ENCODE peak calls at places on chromosomes 7 and 10, in four cellular contexts. I, Q, J and Z are unnamed samples.
A peak's percentile ranks its signal among the peaks of the same experiment; 100 is the strongest.

GRCh38 chr10:8294779-8295178 is 240.3 kb downstream of the GATA3 start:
- DNase-seq in I (no peak), J (no peak), Q (no peak), Z (no peak)

GRCh38 chr7:99102809-99103690 is 40.9 kb downstream of the SMURF1 start:
- DNase-seq in Q (no peak), J (no peak), I (no peak), Z (no peak)

GRCh38 chr7:89094269-89094668 is 298.7 kb upstream of the TEX47 start:
- DNase-seq in Q (no peak), J (no peak), I (no peak), Z (no peak)

GRCh38 chr10:1382711-1383110 is 326.5 kb downstream of the WDR37 start:
- DNase-seq in J (no peak), Q (no peak), I (no peak), Z (no peak)

GRCh38 chr7:90404777-90405176 is 1.5 kb downstream of the CLDN12 start:
- DNase-seq in J (no peak), I (no peak), Q (no peak), Z (no peak)

GRCh38 chr10:132684164-132684891 is 101.6 kb downstream of the NKX6-2 start:
- DNase-seq in I (peak; percentile 30), J (no peak), Q (no peak), Z (no peak)

GRCh38 chr10:100659361-100660098 is 85.9 kb upstream of the PAX2 start:
- DNase-seq in Q (no peak), I (no peak), J (no peak), Z (no peak)

GRCh38 chr10:77383861-77384553 is 253.6 kb downstream of the KCNMA1 start:
- DNase-seq in I (no peak), J (no peak), Q (no peak), Z (no peak)

GRCh38 chr10:48306870-48307531 is 524 bp downstream of the MAPK8 start:
- DNase-seq in J (no peak), Q (peak; percentile 94), I (no peak), Z (peak; percentile 21)

GRCh38 chr10:129772472-129773358 is 191.4 kb downstream of the EBF3 start:
- DNase-seq in J (no peak), Q (no peak), I (no peak), Z (no peak)

GRCh38 chr10:27258838-27259532 is 18.4 kb upstream of the ACBD5 start:
- DNase-seq in Q (no peak), I (no peak), J (no peak), Z (no peak)

GRCh38 chr7:139231513-139232376 is 708 bp downstream of the UBN2 start:
- DNase-seq in I (no peak), J (peak; percentile 3), Q (peak; percentile 82), Z (peak; percentile 58)

GRCh38 chr7:18364403-18364795 is 131.2 kb upstream of the HDAC9 start:
- DNase-seq in J (no peak), I (no peak), Q (no peak), Z (no peak)

GRCh38 chr10:99394256-99394655 is 36.2 kb downstream of the GOT1 start:
- DNase-seq in J (no peak), Q (no peak), I (no peak), Z (no peak)

GRCh38 chr10:44977287-44978212 is 1.1 kb downstream of the DEPP1 start:
- DNase-seq in Q (no peak), I (no peak), J (no peak), Z (no peak)

GRCh38 chr7:66413379-66414114 is 208.4 kb downstream of the TPST1 start:
- DNase-seq in I (no peak), J (peak; percentile 79), Q (peak; percentile 16), Z (no peak)

GRCh38 chr7:19455508-19456132 is 253.2 kb downstream of the POLR1F start:
- DNase-seq in Q (no peak), I (no peak), J (no peak), Z (no peak)

GRCh38 chr10:113475381-113475807 is 77.5 kb upstream of the HABP2 start:
- DNase-seq in Q (no peak), I (no peak), J (no peak), Z (no peak)

GRCh38 chr7:37430644-37431043 is 18.0 kb downstream of the ELMO1 start:
- DNase-seq in I (no peak), Q (no peak), J (no peak), Z (no peak)

GRCh38 chr7:46054290-46054689 is 133.2 kb upstream of the IGFBP3 start:
- DNase-seq in J (no peak), I (no peak), Q (no peak), Z (no peak)

GRCh38 chr10:116421815-116422214 is 5.8 kb upstream of the PNLIPRP3 start:
- DNase-seq in J (no peak), I (no peak), Q (no peak), Z (no peak)

GRCh38 chr7:125061776-125062397 is 132.3 kb upstream of the POT1 start:
- DNase-seq in J (no peak), I (no peak), Q (no peak), Z (no peak)

GRCh38 chr7:45028138-45028919 is 28.3 kb downstream of the CCM2 start:
- DNase-seq in J (no peak), Q (no peak), I (no peak), Z (no peak)

GRCh38 chr10:13792011-13792410 is 205.2 kb downstream of the PRPF18 start:
- DNase-seq in I (no peak), J (no peak), Q (no peak), Z (no peak)

GRCh38 chr10:14225374-14225773 is 105.3 kb downstream of the FRMD4A start:
- DNase-seq in I (no peak), J (no peak), Q (no peak), Z (no peak)

GRCh38 chr7:17248527-17248926 is 49.9 kb upstream of the AHR start:
- DNase-seq in I (no peak), J (no peak), Q (no peak), Z (no peak)

GRCh38 chr10:1156921-1157614 is 100.9 kb downstream of the WDR37 start:
- DNase-seq in Q (no peak), J (no peak), I (no peak), Z (no peak)

GRCh38 chr10:110429301-110429700 is 68.4 kb upstream of the DUSP5 start:
- DNase-seq in I (no peak), Q (no peak), J (no peak), Z (no peak)

DNA sequence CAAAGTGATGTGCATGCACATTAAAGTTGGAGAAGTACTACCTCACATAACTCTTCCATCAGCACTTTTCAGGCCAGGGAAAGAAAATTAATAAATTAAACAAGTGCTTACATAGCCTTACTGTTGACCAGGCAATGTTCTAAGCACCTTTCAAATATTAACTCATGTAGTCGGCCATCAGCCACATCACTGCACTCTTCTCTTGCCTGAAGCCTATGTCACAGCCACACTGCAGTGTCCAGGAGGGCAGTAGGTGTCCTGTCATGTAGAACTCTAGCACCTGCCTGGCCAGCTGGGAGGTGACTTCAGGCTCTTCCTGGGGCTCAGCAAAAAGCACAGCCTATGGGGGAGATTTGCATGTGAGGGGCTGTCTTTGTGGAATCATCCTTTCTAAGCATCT is 71.5 kb downstream of the CDK1 start:
- DNase-seq in J (no peak), Q (no peak), I (no peak), Z (no peak)
- TF ChIP-seq BRCA1 in J (no peak), Q (no peak), I (no peak), Z (no peak)

GRCh38 chr10:80154626-80154977 is 22.1 kb downstream of the PLAC9 start:
- DNase-seq in Q (no peak), I (no peak), J (no peak), Z (no peak)

GRCh38 chr10:80157561-80157960 is 25.0 kb downstream of the PLAC9 start:
- DNase-seq in Q (no peak), J (no peak), I (no peak), Z (no peak)

GRCh38 chr10:80154978-80155695 is 22.6 kb downstream of the PLAC9 start:
- DNase-seq in I (no peak), J (no peak), Q (no peak), Z (no peak)

GRCh38 chr10:80156216-80156615 is 23.7 kb downstream of the PLAC9 start:
- DNase-seq in J (no peak), Q (no peak), I (no peak), Z (no peak)

GRCh38 chr10:80155696-80156215 is 23.2 kb downstream of the PLAC9 start:
- DNase-seq in Q (no peak), I (no peak), J (no peak), Z (no peak)
- TF ChIP-seq BRCA1 in Q (no peak), I (no peak), J (no peak), Z (no peak)

GRCh38 chr7:30846378-30846777 is 65.3 kb upstream of the AQP1 start:
- DNase-seq in J (no peak), I (no peak), Q (no peak), Z (no peak)
- TF ChIP-seq BRCA1 in J (no peak), I (no peak), Q (no peak), Z (no peak)

DNA sequence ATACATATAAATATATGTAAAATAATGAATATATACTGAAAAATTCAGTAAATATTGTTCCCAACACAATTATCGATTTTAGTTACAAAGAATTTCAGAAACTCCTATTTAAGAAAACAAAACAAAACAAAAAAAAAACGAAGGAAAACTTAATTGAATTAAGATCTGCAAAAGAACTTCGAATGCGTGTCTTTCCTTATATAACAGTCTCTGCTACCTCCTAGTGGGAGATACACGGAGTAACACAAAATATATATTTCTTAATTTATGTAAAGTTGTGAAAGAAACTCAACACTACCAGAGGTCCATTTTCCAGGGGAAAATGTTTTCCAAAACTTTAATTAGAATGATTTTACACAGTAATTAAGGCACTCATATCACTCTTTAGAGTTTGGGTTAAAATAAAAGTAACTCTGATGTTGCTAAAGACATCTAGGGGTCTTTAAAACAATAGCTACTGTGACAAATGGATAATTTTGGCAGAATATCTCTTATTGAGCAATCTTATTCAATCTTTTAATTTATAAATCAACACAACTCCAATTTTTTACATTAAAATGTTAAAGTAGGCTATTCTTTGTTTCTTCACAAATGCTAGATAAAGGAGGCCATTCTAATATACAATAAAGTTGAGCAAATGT is 41.6 kb downstream of the NEBL start:
- DNase-seq in Q (peak; percentile 12), J (no peak), I (no peak), Z (peak; percentile 28)
- TF ChIP-seq BRCA1 in Q (no peak), J (no peak), I (no peak), Z (no peak)

GRCh38 chr7:82593780-82594179 is 150.2 kb upstream of the CACNA2D1 start:
- DNase-seq in J (no peak), Q (no peak), I (no peak), Z (no peak)
- TF ChIP-seq BRCA1 in J (no peak), Q (no peak), I (no peak), Z (no peak)

GRCh38 chr10:59648711-59649201 is 60.9 kb downstream of the SLC16A9 start:
- DNase-seq in J (no peak), I (no peak), Q (no peak), Z (no peak)

GRCh38 chr10:59655309-59655708 is 54.3 kb downstream of the SLC16A9 start:
- DNase-seq in J (no peak), Q (no peak), I (no peak), Z (no peak)

GRCh38 chr10:59649606-59650346 is 59.9 kb downstream of the SLC16A9 start:
- DNase-seq in Q (no peak), I (no peak), J (no peak), Z (no peak)

GRCh38 chr10:59654007-59654406 is 55.6 kb downstream of the SLC16A9 start:
- DNase-seq in Q (no peak), I (no peak), J (no peak), Z (no peak)

GRCh38 chr10:59651902-59652301 is 57.7 kb downstream of the SLC16A9 start:
- DNase-seq in J (no peak), I (no peak), Q (no peak), Z (no peak)
- TF ChIP-seq BRCA1 in J (no peak), I (no peak), Q (no peak), Z (no peak)